ENCODE peak calls at places on chromosomes 7 and 10, in seven cellular contexts. R, L, G, P, J, X and Q are unnamed samples.

GRCh38 chr7:137025469-137026175 is 157.2 kb downstream of the CHRM2 start:
- DNase-seq in R (no peak), L (no peak), G (no peak), P (no peak), J (no peak), X (no peak), Q (no peak)

GRCh38 chr10:15588635-15589081 is 131.1 kb downstream of the ITGA8 start:
- DNase-seq in R (no peak), L (no peak), G (no peak), P (no peak), J (no peak), X (no peak), Q (no peak)

GRCh38 chr10:42986618-42987017 is 90.3 kb upstream of the RET start:
- DNase-seq in R (no peak), L (no peak), G (no peak), P (no peak), J (no peak), X (no peak), Q (no peak)

GRCh38 chr10:4294271-4294670 is 509.3 kb upstream of the KLF6 start:
- DNase-seq in R (no peak), L (no peak), G (no peak), P (no peak), J (no peak), X (no peak), Q (no peak)

GRCh38 chr10:5490032-5490431 is 9.3 kb downstream of the CALML5 start:
- DNase-seq in R (no peak), L (no peak), G (no peak), P (peak), J (no peak), X (no peak), Q (peak)

GRCh38 chr7:108268200-108268820 is 138.1 kb upstream of the LAMB4 start:
- DNase-seq in R (no peak), L (no peak), G (no peak), P (peak), J (no peak), X (no peak), Q (no peak)

GRCh38 chr7:100384623-100385372 is 11.5 kb downstream of the PILRA start:
- DNase-seq in R (no peak), L (no peak), G (no peak), P (no peak), J (no peak), X (no peak), Q (no peak)

GRCh38 chr10:131216681-131217230 is 94.8 kb downstream of the TCERG1L start:
- DNase-seq in R (no peak), L (no peak), G (no peak), P (no peak), J (no peak), X (no peak), Q (no peak)

GRCh38 chr7:21542891-21543527 is at the start of gene DNAH11:
- DNase-seq in R (no peak), L (peak), G (peak), P (peak), J (peak), X (no peak), Q (peak)

GRCh38 chr7:159078911-159079270 is 65.8 kb downstream of the VIPR2 start:
- DNase-seq in R (no peak), L (no peak), G (no peak), P (no peak), J (no peak), X (no peak), Q (no peak)

GRCh38 chr7:19708397-19709248 is at the start of gene POLR1F:
- DNase-seq in R (peak), L (peak), G (peak), P (peak), J (peak), X (peak), Q (peak)

GRCh38 chr10:101843032-101843991 is at the start of gene KCNIP2:
- DNase-seq in R (no peak), L (peak), G (peak), P (no peak), J (peak), X (peak), Q (no peak)

GRCh38 chr7:92843034-92843760 is 6.8 kb upstream of the CDK6 start:
- DNase-seq in R (no peak), L (no peak), G (no peak), P (no peak), J (no peak), X (no peak), Q (peak)

GRCh38 chr7:95871078-95871848 is 98.9 kb downstream of the DYNC1I1 start:
- DNase-seq in R (peak), L (peak), G (peak), P (peak), J (no peak), X (no peak), Q (peak)